ENCODE peak calls at places on chromosomes 7 and 10, in seven cellular contexts. One of them, this sample, is unnamed.
A peak's percentile ranks its signal among the peaks of the same experiment; 100 is the strongest.

GRCh38 chr10:115171392-115171960 is 78.3 kb downstream of the ATRNL1 start:
- DNase-seq in ascending aorta: no peak
- DNase-seq in ovary: no peak
- DNase-seq in transverse colon: no peak
- DNase-seq in endodermal cell: no peak
- DNase-seq in IMR-90: no peak
- DNase-seq in OCI-LY7: peak; percentile 24
- DNase-seq in this sample: no peak

GRCh38 chr7:81284576-81284975 is 365.7 kb upstream of the SEMA3C start:
- DNase-seq in ascending aorta: no peak
- DNase-seq in ovary: no peak
- DNase-seq in transverse colon: no peak
- DNase-seq in endodermal cell: no peak
- DNase-seq in IMR-90: peak; percentile 81
- DNase-seq in OCI-LY7: no peak
- DNase-seq in this sample: no peak

GRCh38 chr10:104036518-104037260 is 49.0 kb downstream of the COL17A1 start:
- DNase-seq in ascending aorta: no peak
- DNase-seq in ovary: no peak
- DNase-seq in transverse colon: no peak
- DNase-seq in endodermal cell: peak; percentile 46
- DNase-seq in IMR-90: no peak
- DNase-seq in OCI-LY7: no peak
- DNase-seq in this sample: no peak

GRCh38 chr7:29748286-29749099 is 57.8 kb upstream of the WIPF3 start:
- DNase-seq in ascending aorta: no peak
- DNase-seq in ovary: no peak
- DNase-seq in transverse colon: no peak
- DNase-seq in endodermal cell: no peak
- DNase-seq in IMR-90: peak; percentile 45
- DNase-seq in OCI-LY7: peak; percentile 27
- DNase-seq in this sample: no peak

GRCh38 chr10:53315709-53316108 is 543.1 kb upstream of the MBL2 start:
- DNase-seq in ascending aorta: no peak
- DNase-seq in ovary: no peak
- DNase-seq in transverse colon: no peak
- DNase-seq in endodermal cell: no peak
- DNase-seq in IMR-90: peak; percentile 11
- DNase-seq in OCI-LY7: no peak
- DNase-seq in this sample: no peak

GRCh38 chr7:18505870-18506460 is 10.4 kb downstream of the HDAC9 start:
- DNase-seq in ascending aorta: no peak
- DNase-seq in ovary: no peak
- DNase-seq in transverse colon: no peak
- DNase-seq in endodermal cell: no peak
- DNase-seq in IMR-90: peak; percentile 76
- DNase-seq in OCI-LY7: peak; percentile 62
- DNase-seq in this sample: no peak

GRCh38 chr10:73517166-73517888 is 21.5 kb upstream of the PPP3CB start:
- DNase-seq in ascending aorta: no peak
- DNase-seq in ovary: no peak
- DNase-seq in transverse colon: no peak
- DNase-seq in endodermal cell: no peak
- DNase-seq in IMR-90: peak; percentile 51
- DNase-seq in OCI-LY7: no peak
- DNase-seq in this sample: no peak

GRCh38 chr10:43160067-43160918 is 22.0 kb downstream of the CSGALNACT2 start:
- DNase-seq in ascending aorta: no peak
- DNase-seq in ovary: no peak
- DNase-seq in transverse colon: no peak
- DNase-seq in endodermal cell: no peak
- DNase-seq in IMR-90: peak; percentile 90
- DNase-seq in OCI-LY7: no peak
- DNase-seq in this sample: no peak

GRCh38 chr7:154571772-154572171 is 431.2 kb downstream of the PAXIP1 start:
- DNase-seq in ascending aorta: no peak
- DNase-seq in ovary: no peak
- DNase-seq in transverse colon: no peak
- DNase-seq in endodermal cell: no peak
- DNase-seq in IMR-90: no peak
- DNase-seq in OCI-LY7: no peak
- DNase-seq in this sample: no peak

GRCh38 chr10:3226960-3227724 is 54.6 kb upstream of the PITRM1 start:
- DNase-seq in ascending aorta: no peak
- DNase-seq in ovary: no peak
- DNase-seq in transverse colon: no peak
- DNase-seq in endodermal cell: no peak
- DNase-seq in IMR-90: peak; percentile 79
- DNase-seq in OCI-LY7: no peak
- DNase-seq in this sample: no peak

DNA sequence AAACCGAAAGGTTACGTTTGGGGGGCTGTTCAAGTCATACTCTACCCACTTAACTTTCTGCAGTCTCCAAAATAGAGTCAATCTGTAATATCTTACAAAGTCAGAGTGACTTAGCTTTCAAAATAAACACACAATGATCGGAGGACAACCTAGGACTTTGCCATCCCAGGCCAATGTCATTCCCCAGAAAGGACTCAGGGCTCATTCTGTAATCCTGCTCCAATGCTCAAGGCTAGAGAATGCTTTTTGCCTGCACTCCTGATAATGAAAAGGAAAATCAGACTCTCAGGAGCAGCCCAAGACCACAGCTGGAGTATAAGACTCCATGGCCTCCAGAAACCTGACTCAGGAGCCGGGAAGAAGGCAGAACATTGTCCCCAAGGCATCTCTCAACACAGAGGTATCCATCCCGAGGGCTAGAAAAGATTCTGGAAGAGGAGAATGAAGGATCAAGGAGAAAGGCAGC is 28.5 kb upstream of the ASCC1 start:
- DNase-seq in ascending aorta: no peak
- DNase-seq in ovary: no peak
- DNase-seq in transverse colon: no peak
- DNase-seq in endodermal cell: no peak
- DNase-seq in IMR-90: no peak
- DNase-seq in OCI-LY7: no peak
- DNase-seq in this sample: no peak
- H3K27ac ChIP-seq in ascending aorta: peak overlapping the region; percentile 84
- H3K27ac ChIP-seq in ovary: peak overlapping the region; percentile 57
- H3K27ac ChIP-seq in transverse colon: peak overlapping the region; percentile 93
- H3K27ac ChIP-seq in endodermal cell: no peak overlapping the region
- H3K27ac ChIP-seq in IMR-90: peak overlapping the region; percentile 94
- H3K27ac ChIP-seq in OCI-LY7: no peak overlapping the region
- H3K27ac ChIP-seq in this sample: peak overlapping the region; percentile 80

GRCh38 chr10:77010430-77010829 is 627.2 kb downstream of the KCNMA1 start:
- DNase-seq in ascending aorta: no peak
- DNase-seq in ovary: no peak
- DNase-seq in transverse colon: no peak
- DNase-seq in endodermal cell: no peak
- DNase-seq in IMR-90: no peak
- DNase-seq in OCI-LY7: no peak
- DNase-seq in this sample: no peak
- H3K27ac ChIP-seq in ascending aorta: peak overlapping the region; percentile 87
- H3K27ac ChIP-seq in ovary: no peak overlapping the region
- H3K27ac ChIP-seq in transverse colon: no peak overlapping the region
- H3K27ac ChIP-seq in endodermal cell: no peak overlapping the region
- H3K27ac ChIP-seq in IMR-90: no peak overlapping the region
- H3K27ac ChIP-seq in OCI-LY7: no peak overlapping the region
- H3K27ac ChIP-seq in this sample: no peak overlapping the region

GRCh38 chr10:97502916-97503315 is 4.2 kb downstream of the UBTD1 start:
- DNase-seq in ascending aorta: no peak
- DNase-seq in ovary: no peak
- DNase-seq in transverse colon: no peak
- DNase-seq in endodermal cell: no peak
- DNase-seq in IMR-90: no peak
- DNase-seq in OCI-LY7: no peak
- DNase-seq in this sample: no peak
- H3K27ac ChIP-seq in ascending aorta: no peak overlapping the region
- H3K27ac ChIP-seq in ovary: no peak overlapping the region
- H3K27ac ChIP-seq in transverse colon: no peak overlapping the region
- H3K27ac ChIP-seq in endodermal cell: no peak overlapping the region
- H3K27ac ChIP-seq in IMR-90: no peak overlapping the region
- H3K27ac ChIP-seq in OCI-LY7: no peak overlapping the region
- H3K27ac ChIP-seq in this sample: no peak overlapping the region

GRCh38 chr7:139851770-139852481 is 22.9 kb downstream of the TBXAS1 start:
- DNase-seq in ascending aorta: no peak
- DNase-seq in ovary: no peak
- DNase-seq in transverse colon: no peak
- DNase-seq in endodermal cell: peak; percentile 80
- DNase-seq in IMR-90: no peak
- DNase-seq in OCI-LY7: no peak
- DNase-seq in this sample: peak; percentile 20
- H3K27ac ChIP-seq in ascending aorta: no peak overlapping the region
- H3K27ac ChIP-seq in ovary: no peak overlapping the region
- H3K27ac ChIP-seq in transverse colon: no peak overlapping the region
- H3K27ac ChIP-seq in endodermal cell: peak overlapping the region; percentile 64
- H3K27ac ChIP-seq in IMR-90: no peak overlapping the region
- H3K27ac ChIP-seq in OCI-LY7: no peak overlapping the region
- H3K27ac ChIP-seq in this sample: no peak overlapping the region

GRCh38 chr7:21543528-21544302 is 876 bp downstream of the DNAH11 start:
- DNase-seq in ascending aorta: no peak
- DNase-seq in ovary: no peak
- DNase-seq in transverse colon: no peak
- DNase-seq in endodermal cell: no peak
- DNase-seq in IMR-90: no peak
- DNase-seq in OCI-LY7: no peak
- DNase-seq in this sample: peak; percentile 55
- H3K27ac ChIP-seq in ascending aorta: no peak overlapping the region
- H3K27ac ChIP-seq in ovary: no peak overlapping the region
- H3K27ac ChIP-seq in transverse colon: no peak overlapping the region
- H3K27ac ChIP-seq in endodermal cell: no peak overlapping the region
- H3K27ac ChIP-seq in IMR-90: no peak overlapping the region
- H3K27ac ChIP-seq in OCI-LY7: no peak overlapping the region
- H3K27ac ChIP-seq in this sample: no peak overlapping the region

GRCh38 chr7:26375604-26376207 is 84.0 kb downstream of the SNX10 start:
- DNase-seq in ascending aorta: no peak
- DNase-seq in ovary: no peak
- DNase-seq in transverse colon: no peak
- DNase-seq in endodermal cell: no peak
- DNase-seq in IMR-90: no peak
- DNase-seq in OCI-LY7: peak; percentile 33
- DNase-seq in this sample: no peak
- H3K27ac ChIP-seq in ascending aorta: no peak overlapping the region
- H3K27ac ChIP-seq in ovary: no peak overlapping the region
- H3K27ac ChIP-seq in transverse colon: peak overlapping the region; percentile 59
- H3K27ac ChIP-seq in endodermal cell: peak overlapping the region; percentile 99
- H3K27ac ChIP-seq in IMR-90: no peak overlapping the region
- H3K27ac ChIP-seq in OCI-LY7: no peak overlapping the region
- H3K27ac ChIP-seq in this sample: no peak overlapping the region

GRCh38 chr10:29837586-29837985 is 202.8 kb upstream of the SVIL start:
- DNase-seq in ascending aorta: no peak
- DNase-seq in ovary: peak; percentile 43
- DNase-seq in transverse colon: no peak
- DNase-seq in endodermal cell: no peak
- DNase-seq in IMR-90: no peak
- DNase-seq in OCI-LY7: no peak
- DNase-seq in this sample: peak; percentile 44

GRCh38 chr10:29841724-29842649 is 207.2 kb upstream of the SVIL start:
- DNase-seq in ascending aorta: peak; percentile 87
- DNase-seq in ovary: no peak
- DNase-seq in transverse colon: peak; percentile 47
- DNase-seq in endodermal cell: peak; percentile 66
- DNase-seq in IMR-90: peak; percentile 34
- DNase-seq in OCI-LY7: no peak
- DNase-seq in this sample: peak; percentile 72

GRCh38 chr10:29838529-29838928 is 203.8 kb upstream of the SVIL start:
- DNase-seq in ascending aorta: no peak
- DNase-seq in ovary: no peak
- DNase-seq in transverse colon: peak; percentile 41
- DNase-seq in endodermal cell: no peak
- DNase-seq in IMR-90: no peak
- DNase-seq in OCI-LY7: no peak
- DNase-seq in this sample: no peak

GRCh38 chr10:29840516-29841276 is 205.9 kb upstream of the SVIL start:
- DNase-seq in ascending aorta: no peak
- DNase-seq in ovary: no peak
- DNase-seq in transverse colon: no peak
- DNase-seq in endodermal cell: no peak
- DNase-seq in IMR-90: no peak
- DNase-seq in OCI-LY7: no peak
- DNase-seq in this sample: peak; percentile 70

GRCh38 chr10:29839826-29840515 is 205.2 kb upstream of the SVIL start:
- DNase-seq in ascending aorta: no peak
- DNase-seq in ovary: no peak
- DNase-seq in transverse colon: no peak
- DNase-seq in endodermal cell: peak; percentile 66
- DNase-seq in IMR-90: no peak
- DNase-seq in OCI-LY7: no peak
- DNase-seq in this sample: peak; percentile 83
- H3K27ac ChIP-seq in ascending aorta: peak overlapping the region; percentile 61
- H3K27ac ChIP-seq in ovary: peak overlapping the region; percentile 17
- H3K27ac ChIP-seq in transverse colon: peak overlapping the region; percentile 86
- H3K27ac ChIP-seq in endodermal cell: no peak overlapping the region
- H3K27ac ChIP-seq in IMR-90: no peak overlapping the region
- H3K27ac ChIP-seq in OCI-LY7: no peak overlapping the region
- H3K27ac ChIP-seq in this sample: peak overlapping the region; percentile 87

DNA sequence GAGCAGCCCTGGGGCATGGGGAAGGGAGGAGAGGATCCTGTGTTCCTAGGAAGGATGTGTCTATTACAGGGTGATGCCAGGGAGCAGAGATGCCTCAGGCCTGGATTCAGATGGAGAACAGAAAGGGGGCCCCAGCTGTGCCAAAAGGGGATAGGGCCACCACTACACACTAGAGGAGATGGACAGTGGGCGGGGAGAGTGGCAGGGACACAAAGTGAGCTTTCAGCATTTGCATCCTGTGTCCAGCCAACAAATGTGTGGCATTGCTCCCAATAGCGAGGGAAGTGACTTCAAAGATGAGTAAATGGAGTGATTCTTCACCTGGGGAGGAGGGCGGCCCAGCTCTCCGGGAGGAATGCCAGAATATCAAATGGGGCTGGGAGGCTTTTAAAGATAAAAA is 64.9 kb upstream of the WAPL start:
- DNase-seq in ascending aorta: peak; percentile 41
- DNase-seq in ovary: no peak
- DNase-seq in transverse colon: no peak
- DNase-seq in endodermal cell: peak; percentile 35
- DNase-seq in IMR-90: no peak
- DNase-seq in OCI-LY7: no peak
- DNase-seq in this sample: no peak
- H3K27ac ChIP-seq in ascending aorta: no peak overlapping the region
- H3K27ac ChIP-seq in ovary: no peak overlapping the region
- H3K27ac ChIP-seq in transverse colon: no peak overlapping the region
- H3K27ac ChIP-seq in endodermal cell: no peak overlapping the region
- H3K27ac ChIP-seq in IMR-90: no peak overlapping the region
- H3K27ac ChIP-seq in OCI-LY7: no peak overlapping the region
- H3K27ac ChIP-seq in this sample: no peak overlapping the region

GRCh38 chr7:55060085-55060484 is 41.3 kb downstream of the EGFR start:
- DNase-seq in ascending aorta: no peak
- DNase-seq in ovary: no peak
- DNase-seq in transverse colon: no peak
- DNase-seq in endodermal cell: no peak
- DNase-seq in IMR-90: no peak
- DNase-seq in OCI-LY7: no peak
- DNase-seq in this sample: no peak
- H3K27ac ChIP-seq in ascending aorta: peak overlapping the region; percentile 39
- H3K27ac ChIP-seq in ovary: no peak overlapping the region
- H3K27ac ChIP-seq in transverse colon: no peak overlapping the region
- H3K27ac ChIP-seq in endodermal cell: no peak overlapping the region
- H3K27ac ChIP-seq in IMR-90: no peak overlapping the region
- H3K27ac ChIP-seq in OCI-LY7: no peak overlapping the region
- H3K27ac ChIP-seq in this sample: no peak overlapping the region